ENCODE peak calls at places on chromosomes 4 and X, in four cellular contexts. One of them, this sample, is unnamed. For H3K36me3, the result is how much of the 10 kb centered on the place peaks cover.

GRCh38 chrX:154313147-154313546 is 17.6 kb downstream of the TKTL1 start:
- DNase-seq in tibial artery: no peak
- DNase-seq in GM23248: no peak
- DNase-seq in neural progenitor cell: no peak
- DNase-seq in this sample: no peak

GRCh38 chr4:5814421-5814820 is 78.5 kb downstream of the CRMP1 start:
- DNase-seq in tibial artery: no peak
- DNase-seq in GM23248: no peak
- DNase-seq in neural progenitor cell: no peak
- DNase-seq in this sample: no peak

GRCh38 chr4:168587326-168588125 is 90.7 kb downstream of the PALLD start:
- DNase-seq in tibial artery: peak
- DNase-seq in GM23248: peak
- DNase-seq in neural progenitor cell: no peak
- DNase-seq in this sample: no peak

GRCh38 chr4:48033825-48034413 is 17.3 kb downstream of the NIPAL1 start:
- DNase-seq in tibial artery: no peak
- DNase-seq in GM23248: peak
- DNase-seq in neural progenitor cell: peak
- DNase-seq in this sample: no peak

GRCh38 chrX:111431007-111431406 is 19.0 kb upstream of the DCX start:
- DNase-seq in tibial artery: no peak
- DNase-seq in GM23248: no peak
- DNase-seq in neural progenitor cell: no peak
- DNase-seq in this sample: no peak

GRCh38 chr4:185713272-185713671 is 98.7 kb downstream of the SORBS2 start:
- DNase-seq in tibial artery: no peak
- DNase-seq in GM23248: no peak
- DNase-seq in neural progenitor cell: no peak
- DNase-seq in this sample: no peak

GRCh38 chr4:153212755-153213154 is 8.5 kb downstream of the TRIM2 start:
- DNase-seq in tibial artery: no peak
- DNase-seq in GM23248: peak
- DNase-seq in neural progenitor cell: no peak
- DNase-seq in this sample: no peak

GRCh38 chr4:56435001-56435747 is at the start of gene PPAT:
- DNase-seq in tibial artery: peak
- DNase-seq in GM23248: peak
- DNase-seq in neural progenitor cell: peak
- DNase-seq in this sample: peak

GRCh38 chrX:140733766-140734342 is 24.3 kb downstream of the LINC00632 start:
- DNase-seq in tibial artery: no peak
- DNase-seq in GM23248: peak
- DNase-seq in neural progenitor cell: peak
- DNase-seq in this sample: no peak

GRCh38 chrX:31190221-31190975 is 118.6 kb upstream of the FTHL17 start:
- DNase-seq in tibial artery: no peak
- DNase-seq in GM23248: no peak
- DNase-seq in neural progenitor cell: no peak
- DNase-seq in this sample: no peak

GRCh38 chrX:46628406-46629371 is 55.1 kb downstream of the CHST7 start:
- DNase-seq in tibial artery: peak
- DNase-seq in GM23248: peak
- DNase-seq in neural progenitor cell: no peak
- DNase-seq in this sample: no peak

GRCh38 chrX:51332188-51332942 is at the start of gene NUDT10:
- DNase-seq in tibial artery: no peak
- DNase-seq in GM23248: peak
- DNase-seq in neural progenitor cell: peak
- DNase-seq in this sample: no peak

GRCh38 chrX:45758738-45759397 is 558.2 kb upstream of the DIPK2B start:
- DNase-seq in tibial artery: no peak
- DNase-seq in GM23248: peak
- DNase-seq in neural progenitor cell: no peak
- DNase-seq in this sample: no peak

GRCh38 chrX:13750204-13750603 is 15.7 kb downstream of the OFD1 start:
- DNase-seq in tibial artery: no peak
- DNase-seq in GM23248: peak
- DNase-seq in neural progenitor cell: peak
- DNase-seq in this sample: no peak

GRCh38 chrX:40172169-40172979 is 74.6 kb upstream of the BCOR start:
- DNase-seq in tibial artery: peak
- DNase-seq in GM23248: peak
- DNase-seq in neural progenitor cell: peak
- DNase-seq in this sample: no peak

GRCh38 chrX:134237363-134237702 is 351 bp downstream of the CCDC160 start:
- DNase-seq in tibial artery: no peak
- DNase-seq in GM23248: no peak
- DNase-seq in neural progenitor cell: peak
- DNase-seq in this sample: no peak

GRCh38 chr4:89368855-89369254 is 61.3 kb upstream of the GPRIN3 start:
- DNase-seq in tibial artery: no peak
- DNase-seq in GM23248: no peak
- DNase-seq in neural progenitor cell: no peak
- DNase-seq in this sample: no peak

GRCh38 chrX:45050558-45050957 is 150.1 kb downstream of the DIPK2B start:
- DNase-seq in tibial artery: no peak
- DNase-seq in GM23248: no peak
- DNase-seq in neural progenitor cell: no peak
- DNase-seq in this sample: no peak

GRCh38 chr4:57632564-57632963 is 522.4 kb upstream of the IGFBP7 start:
- DNase-seq in tibial artery: no peak
- DNase-seq in GM23248: no peak
- DNase-seq in neural progenitor cell: no peak
- DNase-seq in this sample: no peak

GRCh38 chrX:115350696-115351408 is 61.3 kb downstream of the LUZP4 start:
- DNase-seq in tibial artery: no peak
- DNase-seq in GM23248: peak
- DNase-seq in neural progenitor cell: no peak
- DNase-seq in this sample: no peak

GRCh38 chr4:74578329-74578728 is 133.4 kb downstream of the AREG start:
- DNase-seq in tibial artery: no peak
- DNase-seq in GM23248: no peak
- DNase-seq in neural progenitor cell: no peak
- DNase-seq in this sample: no peak

GRCh38 chrX:119688856-119689455 is 4.0 kb downstream of the SEPTIN6 start:
- DNase-seq in tibial artery: no peak
- DNase-seq in GM23248: no peak
- DNase-seq in neural progenitor cell: no peak
- DNase-seq in this sample: no peak

GRCh38 chrX:151505796-151506195 is 57.7 kb upstream of the PASD1 start:
- DNase-seq in tibial artery: no peak
- DNase-seq in GM23248: peak
- DNase-seq in neural progenitor cell: peak
- DNase-seq in this sample: no peak

GRCh38 chr4:6150046-6150735 is 50.2 kb downstream of the JAKMIP1 start:
- DNase-seq in tibial artery: no peak
- DNase-seq in GM23248: no peak
- DNase-seq in neural progenitor cell: no peak
- DNase-seq in this sample: no peak

GRCh38 chrX:78388663-78389062 is 61.3 kb upstream of the CYSLTR1 start:
- DNase-seq in tibial artery: no peak
- DNase-seq in GM23248: no peak
- DNase-seq in neural progenitor cell: no peak
- DNase-seq in this sample: no peak

GRCh38 chr4:7810792-7811535 is 128.7 kb downstream of the AFAP1 start:
- DNase-seq in tibial artery: no peak
- DNase-seq in GM23248: no peak
- DNase-seq in neural progenitor cell: no peak
- DNase-seq in this sample: no peak

GRCh38 chrX:136525738-136526606 is 6.0 kb upstream of the VGLL1 start:
- DNase-seq in tibial artery: peak
- DNase-seq in GM23248: peak
- DNase-seq in neural progenitor cell: no peak
- DNase-seq in this sample: no peak

GRCh38 chrX:132671229-132671641 is 182.4 kb upstream of the MBNL3 start:
- DNase-seq in tibial artery: no peak
- DNase-seq in GM23248: peak
- DNase-seq in neural progenitor cell: peak
- DNase-seq in this sample: no peak

GRCh38 chrX:9662148-9662547 is 103.5 kb downstream of the GPR143 start:
- DNase-seq in tibial artery: no peak
- DNase-seq in GM23248: peak
- DNase-seq in neural progenitor cell: no peak
- DNase-seq in this sample: no peak

GRCh38 chr4:47839259-47839658 is 1.4 kb upstream of the CORIN start:
- DNase-seq in tibial artery: no peak
- DNase-seq in GM23248: peak
- DNase-seq in neural progenitor cell: no peak
- DNase-seq in this sample: no peak

GRCh38 chr4:136400829-136401228 is 1131.5 kb downstream of the PCDH18 start:
- DNase-seq in tibial artery: no peak
- DNase-seq in GM23248: no peak
- DNase-seq in neural progenitor cell: peak
- DNase-seq in this sample: no peak

GRCh38 chr4:6834867-6835266 is 52.3 kb downstream of the KIAA0232 start:
- DNase-seq in tibial artery: no peak
- DNase-seq in GM23248: peak
- DNase-seq in neural progenitor cell: no peak
- DNase-seq in this sample: no peak

GRCh38 chr4:111066001-111066400 is 443.1 kb upstream of the PITX2 start:
- DNase-seq in tibial artery: no peak
- DNase-seq in GM23248: peak
- DNase-seq in neural progenitor cell: no peak
- DNase-seq in this sample: no peak

GRCh38 chr4:140637836-140638235 is 69.1 kb upstream of the UCP1 start:
- DNase-seq in tibial artery: no peak
- DNase-seq in GM23248: peak
- DNase-seq in neural progenitor cell: peak
- DNase-seq in this sample: no peak

GRCh38 chrX:96752776-96753175 is 68.1 kb downstream of the DIAPH2 start:
- DNase-seq in tibial artery: no peak
- DNase-seq in GM23248: no peak
- DNase-seq in neural progenitor cell: no peak
- DNase-seq in this sample: no peak

DNA sequence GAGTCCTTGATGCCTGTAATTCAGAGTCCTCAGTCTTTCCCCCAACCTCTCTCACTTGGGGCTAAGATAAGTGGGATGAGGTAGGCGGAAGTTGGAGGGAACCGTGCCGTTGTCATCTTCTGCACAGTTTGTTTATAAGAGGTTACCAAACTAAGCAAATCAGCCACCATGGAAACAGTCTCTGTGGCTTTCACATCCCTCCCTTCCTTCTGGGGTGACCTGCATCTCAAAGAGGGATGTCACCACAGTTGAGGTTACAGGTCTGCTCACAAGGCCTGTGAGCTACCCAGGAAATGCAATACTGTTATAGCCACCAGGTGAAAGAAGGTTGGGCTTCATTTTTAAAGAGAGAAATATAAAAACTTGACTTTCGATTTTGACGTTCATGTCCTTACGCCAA is 26.3 kb downstream of the RTL5 start:
- DNase-seq in tibial artery: no peak
- DNase-seq in GM23248: no peak
- DNase-seq in neural progenitor cell: no peak
- DNase-seq in this sample: no peak
- H3K27ac ChIP-seq in tibial artery: no peak
- H3K27ac ChIP-seq in GM23248: no peak
- H3K27ac ChIP-seq in neural progenitor cell: no peak
- H3K27ac ChIP-seq in this sample: no peak

DNA sequence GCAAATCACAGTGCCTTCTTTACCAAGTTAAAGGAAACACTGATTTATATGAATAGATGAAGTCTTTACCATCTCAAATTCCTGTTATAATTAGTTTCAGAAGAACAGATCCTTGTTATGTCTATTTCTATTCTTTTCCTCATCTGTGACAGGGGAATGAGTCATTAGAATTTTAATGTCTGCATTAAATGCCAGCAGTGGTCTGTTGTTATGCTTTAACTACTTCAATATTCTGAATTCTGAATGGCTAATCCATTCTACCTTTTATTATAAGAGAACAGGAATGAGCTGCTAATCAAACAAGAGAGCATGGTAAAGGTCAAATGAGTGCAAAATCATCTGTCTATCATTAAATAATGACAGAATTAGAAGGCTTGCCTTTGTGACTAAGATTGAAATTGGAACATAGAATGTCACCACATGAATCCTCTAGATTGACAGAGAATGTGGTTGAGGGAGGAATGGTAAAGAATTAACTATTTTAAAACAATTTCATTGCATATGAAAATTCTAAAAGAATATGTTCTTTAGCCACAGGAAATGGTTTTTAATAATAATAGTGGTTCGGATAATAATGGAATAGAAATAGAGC is 935.5 kb downstream of the ADGRL3 start:
- DNase-seq in tibial artery: no peak
- DNase-seq in GM23248: no peak
- DNase-seq in neural progenitor cell: no peak
- DNase-seq in this sample: no peak
- H3K36me3 ChIP-seq in tibial artery: under half
- H3K36me3 ChIP-seq in GM23248: under half
- H3K36me3 ChIP-seq in neural progenitor cell: under half
- H3K36me3 ChIP-seq in this sample: under half

DNA sequence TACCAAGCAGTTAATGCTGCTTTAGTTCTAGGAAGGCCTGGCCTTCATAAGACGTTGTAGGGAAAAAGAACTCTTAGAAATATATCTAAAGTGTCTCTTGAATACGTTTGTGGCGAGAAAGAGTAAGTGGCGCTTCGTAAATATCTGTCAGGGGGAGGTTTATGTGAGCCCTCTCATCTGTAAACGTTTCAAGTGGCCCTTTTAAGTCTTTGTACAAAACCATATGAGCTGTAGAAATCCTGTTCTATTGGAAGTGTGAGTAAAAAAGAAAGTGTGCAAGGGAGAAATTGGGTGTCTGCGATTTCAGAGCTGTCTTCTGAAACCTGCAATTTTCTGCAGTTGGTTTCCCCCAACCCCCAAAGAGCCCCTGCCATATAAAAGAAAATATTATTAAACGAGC is 8.6 kb upstream of the INTU start:
- DNase-seq in tibial artery: no peak
- DNase-seq in GM23248: no peak
- DNase-seq in neural progenitor cell: no peak
- DNase-seq in this sample: no peak
- H3K4me3 ChIP-seq in tibial artery: peak
- H3K4me3 ChIP-seq in GM23248: no peak
- H3K4me3 ChIP-seq in neural progenitor cell: peak
- H3K4me3 ChIP-seq in this sample: no peak

DNA sequence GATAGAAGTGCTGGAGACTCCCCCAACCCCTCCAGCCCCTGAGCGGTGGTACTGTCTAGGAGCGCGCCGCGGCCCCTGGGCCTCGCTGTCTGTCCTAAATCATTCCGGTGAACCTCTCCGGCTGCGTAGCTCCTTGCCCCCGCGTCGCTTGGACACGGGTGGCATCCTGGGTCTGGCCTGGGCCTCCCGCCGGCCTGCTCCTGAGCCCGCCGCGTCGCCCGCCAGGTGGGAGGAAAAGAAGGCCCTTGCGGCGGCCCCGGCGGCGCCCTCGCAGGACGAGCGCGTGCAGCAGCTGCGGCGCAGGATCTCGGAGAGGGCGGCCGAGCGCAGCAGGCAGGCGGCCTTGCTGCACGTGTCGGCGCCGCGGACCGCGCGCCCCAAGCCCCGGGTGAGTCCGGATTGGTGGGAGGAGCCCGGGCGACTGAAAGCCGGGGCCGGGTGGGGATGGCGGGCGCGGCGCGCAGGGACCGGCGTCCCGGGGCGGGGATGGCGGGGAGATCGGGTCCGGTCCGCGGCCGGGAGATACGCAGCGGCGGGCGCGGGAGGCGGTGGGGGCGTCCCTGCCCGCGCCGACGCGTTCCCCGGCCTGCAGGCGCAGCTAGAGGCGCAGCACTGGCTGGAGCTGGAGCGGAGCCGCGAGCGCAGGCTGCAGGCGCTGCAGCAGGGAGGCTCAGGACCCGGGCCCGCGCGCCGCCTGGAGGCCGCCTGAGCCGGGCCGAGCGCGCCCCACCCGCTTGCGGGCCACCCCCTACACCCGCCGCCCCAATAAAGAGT is 6.5 kb upstream of the RNF4 start:
- DNase-seq in tibial artery: peak
- DNase-seq in GM23248: peak
- DNase-seq in neural progenitor cell: peak
- DNase-seq in this sample: no peak
- H3K27ac ChIP-seq in tibial artery: peak
- H3K27ac ChIP-seq in GM23248: no peak
- H3K27ac ChIP-seq in neural progenitor cell: no peak
- H3K27ac ChIP-seq in this sample: peak

This sample was measured in esophagus squamous epithelium.